ENCODE peak calls at places on chromosomes 6 and 20, in five cellular contexts. E, Y, U, D and Z are unnamed samples.

GRCh38 chr6:17271628-17272027 is 9.5 kb upstream of the RBM24 start:
- DNase-seq in E (peak; percentile 72), Y (no peak), U (no peak), D (no peak), Z (no peak)

GRCh38 chr20:43949248-43949647 is 34.6 kb downstream of the TOX2 start:
- DNase-seq in E (no peak), Y (no peak), U (no peak), D (no peak), Z (no peak)

GRCh38 chr20:1469925-1470571 is 3.4 kb upstream of the NSFL1C start:
- DNase-seq in E (peak; percentile 99), Y (peak; percentile 98), U (peak; percentile 97), D (peak; percentile 85), Z (peak; percentile 65)

GRCh38 chr6:165229216-165229615 is 80.2 kb downstream of the C6orf118 start:
- DNase-seq in E (no peak), Y (no peak), U (no peak), D (no peak), Z (no peak)

GRCh38 chr20:504632-505075 is 38.9 kb downstream of the CSNK2A1 start:
- DNase-seq in E (peak; percentile 81), Y (no peak), U (no peak), D (no peak), Z (no peak)

GRCh38 chr20:37627767-37628130 is 66.1 kb upstream of the CTNNBL1 start:
- DNase-seq in E (no peak), Y (no peak), U (no peak), D (no peak), Z (no peak)

GRCh38 chr6:35091353-35092083 is 49.6 kb downstream of the TCP11 start:
- DNase-seq in E (no peak), Y (peak; percentile 66), U (no peak), D (no peak), Z (no peak)

GRCh38 chr20:59526242-59527225 is 77.8 kb upstream of the PHACTR3 start:
- DNase-seq in E (peak; percentile 33), Y (peak; percentile 2), U (no peak), D (no peak), Z (no peak)

GRCh38 chr6:139091859-139092258 is 43.0 kb upstream of the HECA start:
- DNase-seq in E (no peak), Y (no peak), U (no peak), D (no peak), Z (no peak)

GRCh38 chr6:39929733-39930461 is 4.4 kb downstream of the MOCS1 start:
- DNase-seq in E (peak; percentile 26), Y (peak; percentile 64), U (no peak), D (peak; percentile 36), Z (no peak)

GRCh38 chr20:63402178-63402859 is 41.2 kb upstream of the CHRNA4 start:
- DNase-seq in E (no peak), Y (peak; percentile 11), U (no peak), D (no peak), Z (no peak)

GRCh38 chr6:46325561-46326525 is 155.1 kb upstream of the ENPP5 start:
- DNase-seq in E (no peak), Y (peak; percentile 76), U (no peak), D (peak; percentile 28), Z (peak; percentile 5)

GRCh38 chr6:23518294-23518693 is 607.7 kb upstream of the NRSN1 start:
- DNase-seq in E (no peak), Y (no peak), U (no peak), D (no peak), Z (no peak)

GRCh38 chr6:29628419-29629281 is 4.3 kb downstream of the GABBR1 start:
- DNase-seq in E (peak; percentile 43), Y (peak; percentile 92), U (peak; percentile 60), D (peak; percentile 82), Z (peak; percentile 94)

GRCh38 chr6:29626948-29627761 is 5.8 kb downstream of the GABBR1 start:
- DNase-seq in E (no peak), Y (peak; percentile 36), U (no peak), D (peak; percentile 27), Z (no peak)

GRCh38 chr6:29627762-29628418 is 5.1 kb downstream of the GABBR1 start:
- DNase-seq in E (no peak), Y (peak; percentile 94), U (peak; percentile 49), D (peak; percentile 88), Z (peak; percentile 88)

GRCh38 chr6:29631209-29631810 is 1.7 kb downstream of the GABBR1 start:
- DNase-seq in E (no peak), Y (peak; percentile 18), U (peak; percentile 24), D (no peak), Z (no peak)

DNA sequence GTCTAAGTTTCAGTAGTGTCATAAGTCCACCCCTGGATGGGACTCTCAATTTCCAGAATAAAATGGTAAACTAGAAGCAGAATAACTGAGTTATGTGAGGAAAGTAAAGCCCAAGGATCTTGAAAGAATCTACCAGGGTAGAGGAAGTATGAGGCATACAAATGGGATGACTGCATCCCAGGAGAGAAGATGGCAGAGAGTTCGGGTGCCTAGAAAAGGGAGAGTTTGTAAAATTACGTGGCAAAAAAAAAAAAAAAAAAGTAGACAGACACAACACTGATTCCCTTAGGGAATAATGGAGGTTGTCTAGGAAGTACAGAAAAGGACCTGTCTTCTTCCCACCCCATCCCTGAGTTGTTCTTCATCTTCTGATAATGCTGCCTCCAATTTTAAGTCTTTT is 3.4 kb downstream of the GABBR1 start:
- DNase-seq in E (no peak), Y (peak; percentile 14), U (no peak), D (no peak), Z (no peak)
- H3K4me3 ChIP-seq in E (no peak overlapping the region), Y (no peak overlapping the region), U (no peak overlapping the region), D (no peak overlapping the region), Z (no peak overlapping the region)

DNA sequence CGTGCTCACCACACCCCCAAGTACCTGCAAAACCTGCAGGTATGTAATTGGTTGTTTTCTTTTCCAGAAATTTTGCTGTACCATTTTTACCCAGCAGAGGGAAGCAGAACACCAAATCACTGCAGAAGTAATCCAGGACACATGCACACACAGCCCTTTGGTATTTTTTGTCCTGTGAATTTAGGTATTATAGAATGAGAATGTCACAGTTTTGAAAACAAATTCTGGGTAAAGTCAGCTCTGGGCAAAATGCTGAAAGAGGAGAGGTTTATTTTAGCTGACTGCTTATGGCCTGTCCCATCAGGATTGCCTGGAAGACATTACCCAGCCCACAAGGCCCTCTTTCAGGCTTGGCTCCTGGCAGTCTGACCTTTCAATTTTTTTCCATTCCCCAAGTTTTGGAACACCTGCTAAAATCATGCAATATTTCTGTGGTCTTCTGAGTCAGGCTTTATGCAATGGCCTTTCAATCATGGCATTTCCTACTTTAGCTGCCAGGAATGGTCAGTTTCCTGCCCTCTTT is 3.5 kb upstream of the EFHC1 start:
- DNase-seq in E (peak; percentile 84), Y (peak; percentile 76), U (no peak), D (no peak), Z (peak; percentile 36)
- H3K4me3 ChIP-seq in E (no peak overlapping the region), Y (no peak overlapping the region), U (no peak overlapping the region), D (no peak overlapping the region), Z (no peak overlapping the region)

GRCh38 chr20:2656471-2657117 is 4.2 kb downstream of the NOP56 start:
- DNase-seq in E (no peak), Y (no peak), U (no peak), D (no peak), Z (no peak)

GRCh38 chr20:2653511-2654383 is 1.3 kb downstream of the NOP56 start:
- DNase-seq in E (no peak), Y (no peak), U (no peak), D (no peak), Z (no peak)

GRCh38 chr20:2655331-2656116 is 3.1 kb downstream of the NOP56 start:
- DNase-seq in E (no peak), Y (no peak), U (no peak), D (no peak), Z (no peak)

GRCh38 chr20:2654384-2654822 is 2.0 kb downstream of the NOP56 start:
- DNase-seq in E (no peak), Y (no peak), U (no peak), D (no peak), Z (no peak)

GRCh38 chr20:2654831-2655230 is 2.4 kb downstream of the NOP56 start:
- DNase-seq in E (no peak), Y (no peak), U (no peak), D (no peak), Z (no peak)
- H3K4me3 ChIP-seq in E (peak overlapping the region; percentile 97), Y (no peak overlapping the region), U (no peak overlapping the region), D (no peak overlapping the region), Z (peak overlapping the region; percentile 95)

DNA sequence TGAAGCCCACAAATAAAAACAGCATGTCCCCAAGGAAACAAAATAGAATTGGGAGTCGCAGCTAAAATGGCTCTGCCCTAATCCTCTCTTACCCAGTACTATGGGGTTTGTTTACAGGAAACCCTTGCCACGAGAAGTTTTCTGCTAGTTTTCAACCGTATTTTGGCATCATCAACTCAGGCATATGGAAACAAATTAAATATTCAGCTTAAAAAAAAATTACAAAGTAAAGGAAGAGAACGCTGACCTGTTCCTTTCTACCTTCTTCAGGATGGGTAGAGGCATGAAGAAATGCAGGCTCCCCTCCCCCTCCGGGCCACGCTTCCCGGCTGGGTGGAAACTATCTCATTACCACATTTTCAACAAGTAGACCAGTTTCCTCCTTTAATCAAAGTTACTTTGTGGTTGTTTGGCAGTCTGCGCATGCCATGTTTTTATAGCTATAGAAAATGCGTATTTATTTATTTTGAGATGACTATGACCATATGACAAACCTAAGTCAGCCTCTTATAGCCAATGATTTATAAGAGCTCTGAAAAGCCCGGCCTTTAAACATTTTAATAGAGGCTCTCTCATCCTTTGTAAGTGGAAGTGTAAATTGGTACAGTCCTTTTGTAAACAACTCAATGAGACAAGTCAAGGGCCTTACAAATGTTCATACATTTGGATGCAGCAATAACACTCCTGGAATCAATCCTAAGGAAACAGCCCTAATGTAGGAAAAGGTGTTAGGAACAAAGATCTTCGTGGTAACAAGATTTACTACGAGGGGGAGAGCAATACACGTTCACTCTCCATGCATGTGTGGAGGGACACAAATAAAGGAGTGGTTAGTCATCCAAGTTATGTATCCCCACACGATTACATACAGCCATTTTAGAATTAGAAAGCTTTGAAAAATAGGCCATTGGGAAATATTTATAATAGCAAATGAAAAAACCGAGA is 16.1 kb upstream of the ZNF217 start:
- DNase-seq in E (no peak), Y (peak; percentile 55), U (no peak), D (peak; percentile 42), Z (no peak)
- H3K4me3 ChIP-seq in E (no peak overlapping the region), Y (no peak overlapping the region), U (no peak overlapping the region), D (no peak overlapping the region), Z (no peak overlapping the region)

GRCh38 chr20:33561981-33562601 is 72.2 kb downstream of the CBFA2T2 start:
- DNase-seq in E (peak; percentile 93), Y (peak; percentile 97), U (peak; percentile 70), D (peak; percentile 78), Z (peak; percentile 93)
- H3K4me3 ChIP-seq in E (no peak overlapping the region), Y (no peak overlapping the region), U (no peak overlapping the region), D (no peak overlapping the region), Z (peak overlapping the region; percentile 54)